ENCODE peak calls at places on chromosomes 6 and 20, in five cellular contexts. One of them, this sample, is unnamed.
A peak's percentile ranks its signal among the peaks of the same experiment; 100 is the strongest.

GRCh38 chr20:51833326-51833725 is 31.0 kb upstream of the SALL4 start:
- DNase-seq in fibroblast of lung: no peak
- DNase-seq in colonic mucosa: no peak
- DNase-seq in CD8-positive, alpha-beta T cell: no peak
- DNase-seq in B cell: no peak
- DNase-seq in this sample: no peak

GRCh38 chr6:107069631-107070548 is 41.9 kb downstream of the MTRES1 start:
- DNase-seq in CD8-positive, alpha-beta T cell: no peak
- DNase-seq in colonic mucosa: no peak
- DNase-seq in B cell: no peak
- DNase-seq in fibroblast of lung: no peak
- DNase-seq in this sample: no peak

GRCh38 chr6:93083337-93083736 is 336.0 kb downstream of the EPHA7 start:
- DNase-seq in fibroblast of lung: no peak
- DNase-seq in B cell: no peak
- DNase-seq in colonic mucosa: no peak
- DNase-seq in CD8-positive, alpha-beta T cell: no peak
- DNase-seq in this sample: no peak

GRCh38 chr6:1554881-1555569 is 54.7 kb upstream of the FOXC1 start:
- DNase-seq in colonic mucosa: peak; percentile 76
- DNase-seq in fibroblast of lung: peak; percentile 62
- DNase-seq in B cell: peak; percentile 81
- DNase-seq in CD8-positive, alpha-beta T cell: peak; percentile 72
- DNase-seq in this sample: peak; percentile 51

GRCh38 chr6:169778646-169779045 is 27.2 kb downstream of the ERMARD start:
- DNase-seq in colonic mucosa: peak; percentile 7
- DNase-seq in B cell: no peak
- DNase-seq in fibroblast of lung: no peak
- DNase-seq in CD8-positive, alpha-beta T cell: no peak
- DNase-seq in this sample: no peak

GRCh38 chr6:14857501-14857900 is 388.4 kb upstream of the JARID2 start:
- DNase-seq in colonic mucosa: no peak
- DNase-seq in B cell: peak; percentile 81
- DNase-seq in CD8-positive, alpha-beta T cell: peak; percentile 70
- DNase-seq in fibroblast of lung: no peak
- DNase-seq in this sample: peak; percentile 89

GRCh38 chr6:130099119-130099518 is 80.7 kb downstream of the L3MBTL3 start:
- DNase-seq in colonic mucosa: no peak
- DNase-seq in B cell: no peak
- DNase-seq in fibroblast of lung: no peak
- DNase-seq in CD8-positive, alpha-beta T cell: no peak
- DNase-seq in this sample: no peak

GRCh38 chr6:133184798-133185380 is 56.3 kb upstream of the EYA4 start:
- DNase-seq in colonic mucosa: no peak
- DNase-seq in CD8-positive, alpha-beta T cell: no peak
- DNase-seq in fibroblast of lung: peak; percentile 77
- DNase-seq in B cell: no peak
- DNase-seq in this sample: no peak

GRCh38 chr6:219641-220198 is 72.6 kb upstream of the DUSP22 start:
- DNase-seq in CD8-positive, alpha-beta T cell: no peak
- DNase-seq in colonic mucosa: no peak
- DNase-seq in B cell: no peak
- DNase-seq in fibroblast of lung: peak; percentile 62
- DNase-seq in this sample: peak; percentile 93

GRCh38 chr6:16947461-16948159 is 154.2 kb upstream of the STMND1 start:
- DNase-seq in fibroblast of lung: peak; percentile 100
- DNase-seq in colonic mucosa: peak; percentile 33
- DNase-seq in B cell: no peak
- DNase-seq in CD8-positive, alpha-beta T cell: no peak
- DNase-seq in this sample: no peak

GRCh38 chr6:21438237-21438985 is 155.1 kb upstream of the SOX4 start:
- DNase-seq in B cell: peak; percentile 18
- DNase-seq in CD8-positive, alpha-beta T cell: no peak
- DNase-seq in colonic mucosa: no peak
- DNase-seq in fibroblast of lung: no peak
- DNase-seq in this sample: no peak

GRCh38 chr6:170260686-170261085 is 30.2 kb downstream of the DLL1 start:
- DNase-seq in CD8-positive, alpha-beta T cell: no peak
- DNase-seq in B cell: no peak
- DNase-seq in colonic mucosa: no peak
- DNase-seq in fibroblast of lung: no peak
- DNase-seq in this sample: no peak

GRCh38 chr20:14197097-14197496 is 140.3 kb downstream of the FLRT3 start:
- DNase-seq in B cell: no peak
- DNase-seq in fibroblast of lung: no peak
- DNase-seq in colonic mucosa: no peak
- DNase-seq in CD8-positive, alpha-beta T cell: no peak
- DNase-seq in this sample: no peak

GRCh38 chr6:43014434-43014909 is 423 bp downstream of the KLHDC3 start:
- DNase-seq in CD8-positive, alpha-beta T cell: no peak
- DNase-seq in fibroblast of lung: peak; percentile 44
- DNase-seq in colonic mucosa: no peak
- DNase-seq in B cell: no peak
- DNase-seq in this sample: no peak

GRCh38 chr6:122422614-122423267 is 23.3 kb downstream of the HSF2 start:
- DNase-seq in CD8-positive, alpha-beta T cell: no peak
- DNase-seq in fibroblast of lung: no peak
- DNase-seq in B cell: no peak
- DNase-seq in colonic mucosa: no peak
- DNase-seq in this sample: no peak

GRCh38 chr6:4518506-4518905 is 257.7 kb upstream of the CDYL start:
- DNase-seq in B cell: no peak
- DNase-seq in colonic mucosa: no peak
- DNase-seq in CD8-positive, alpha-beta T cell: no peak
- DNase-seq in fibroblast of lung: peak; percentile 44
- DNase-seq in this sample: no peak

GRCh38 chr20:32524871-32525501 is 60.1 kb downstream of the NOL4L start:
- DNase-seq in B cell: no peak
- DNase-seq in fibroblast of lung: no peak
- DNase-seq in CD8-positive, alpha-beta T cell: no peak
- DNase-seq in colonic mucosa: no peak
- DNase-seq in this sample: peak; percentile 41

GRCh38 chr6:43271944-43272343 is 26.1 kb upstream of the SLC22A7 start:
- DNase-seq in B cell: no peak
- DNase-seq in colonic mucosa: no peak
- DNase-seq in fibroblast of lung: no peak
- DNase-seq in CD8-positive, alpha-beta T cell: no peak
- DNase-seq in this sample: no peak

GRCh38 chr20:54980321-54980960 is 505.0 kb downstream of the DOK5 start:
- DNase-seq in colonic mucosa: no peak
- DNase-seq in fibroblast of lung: no peak
- DNase-seq in CD8-positive, alpha-beta T cell: no peak
- DNase-seq in B cell: no peak
- DNase-seq in this sample: no peak

GRCh38 chr20:63204362-63204761 is 11.6 kb downstream of the YTHDF1 start:
- DNase-seq in colonic mucosa: no peak
- DNase-seq in B cell: no peak
- DNase-seq in CD8-positive, alpha-beta T cell: no peak
- DNase-seq in fibroblast of lung: no peak
- DNase-seq in this sample: no peak

GRCh38 chr6:315921-316752 is 23.9 kb downstream of the DUSP22 start:
- DNase-seq in B cell: no peak
- DNase-seq in fibroblast of lung: no peak
- DNase-seq in CD8-positive, alpha-beta T cell: no peak
- DNase-seq in colonic mucosa: no peak
- DNase-seq in this sample: peak; percentile 32

GRCh38 chr6:6556162-6556737 is 32.3 kb upstream of the LY86 start:
- DNase-seq in B cell: no peak
- DNase-seq in CD8-positive, alpha-beta T cell: no peak
- DNase-seq in fibroblast of lung: peak; percentile 26
- DNase-seq in colonic mucosa: no peak
- DNase-seq in this sample: no peak

GRCh38 chr6:36769676-36770499 is 69.4 kb downstream of the CPNE5 start:
- DNase-seq in fibroblast of lung: peak; percentile 44
- DNase-seq in B cell: no peak
- DNase-seq in colonic mucosa: no peak
- DNase-seq in CD8-positive, alpha-beta T cell: no peak
- DNase-seq in this sample: no peak

GRCh38 chr20:63897978-63898561 is 3.1 kb downstream of the DNAJC5 start:
- DNase-seq in B cell: no peak
- DNase-seq in fibroblast of lung: no peak
- DNase-seq in colonic mucosa: no peak
- DNase-seq in CD8-positive, alpha-beta T cell: no peak
- DNase-seq in this sample: no peak

GRCh38 chr6:14316911-14317535 is 199.5 kb downstream of the CD83 start:
- DNase-seq in colonic mucosa: peak; percentile 22
- DNase-seq in fibroblast of lung: peak; percentile 10
- DNase-seq in CD8-positive, alpha-beta T cell: no peak
- DNase-seq in B cell: peak; percentile 23
- DNase-seq in this sample: no peak

GRCh38 chr20:35515949-35516645 is 13.4 kb downstream of the C20orf173 start:
- DNase-seq in B cell: no peak
- DNase-seq in colonic mucosa: no peak
- DNase-seq in fibroblast of lung: peak; percentile 72
- DNase-seq in CD8-positive, alpha-beta T cell: no peak
- DNase-seq in this sample: no peak

GRCh38 chr20:35020108-35021031 is 64.7 kb downstream of the MYH7B start:
- DNase-seq in fibroblast of lung: no peak
- DNase-seq in CD8-positive, alpha-beta T cell: no peak
- DNase-seq in colonic mucosa: no peak
- DNase-seq in B cell: no peak
- DNase-seq in this sample: no peak

GRCh38 chr6:79676785-79677736 is 45.9 kb downstream of the SH3BGRL2 start:
- DNase-seq in B cell: no peak
- DNase-seq in colonic mucosa: no peak
- DNase-seq in CD8-positive, alpha-beta T cell: no peak
- DNase-seq in fibroblast of lung: no peak
- DNase-seq in this sample: no peak

GRCh38 chr6:25156123-25156522 is 123.1 kb upstream of the CARMIL1 start:
- DNase-seq in CD8-positive, alpha-beta T cell: no peak
- DNase-seq in colonic mucosa: no peak
- DNase-seq in B cell: no peak
- DNase-seq in fibroblast of lung: no peak
- DNase-seq in this sample: no peak

GRCh38 chr6:111813247-111814162 is 59.7 kb downstream of the FYN start:
- DNase-seq in fibroblast of lung: no peak
- DNase-seq in CD8-positive, alpha-beta T cell: no peak
- DNase-seq in B cell: no peak
- DNase-seq in colonic mucosa: no peak
- DNase-seq in this sample: no peak

GRCh38 chr6:5175635-5176034 is 85.1 kb downstream of the LYRM4 start:
- DNase-seq in colonic mucosa: no peak
- DNase-seq in fibroblast of lung: no peak
- DNase-seq in CD8-positive, alpha-beta T cell: peak; percentile 2
- DNase-seq in B cell: no peak
- DNase-seq in this sample: no peak

DNA sequence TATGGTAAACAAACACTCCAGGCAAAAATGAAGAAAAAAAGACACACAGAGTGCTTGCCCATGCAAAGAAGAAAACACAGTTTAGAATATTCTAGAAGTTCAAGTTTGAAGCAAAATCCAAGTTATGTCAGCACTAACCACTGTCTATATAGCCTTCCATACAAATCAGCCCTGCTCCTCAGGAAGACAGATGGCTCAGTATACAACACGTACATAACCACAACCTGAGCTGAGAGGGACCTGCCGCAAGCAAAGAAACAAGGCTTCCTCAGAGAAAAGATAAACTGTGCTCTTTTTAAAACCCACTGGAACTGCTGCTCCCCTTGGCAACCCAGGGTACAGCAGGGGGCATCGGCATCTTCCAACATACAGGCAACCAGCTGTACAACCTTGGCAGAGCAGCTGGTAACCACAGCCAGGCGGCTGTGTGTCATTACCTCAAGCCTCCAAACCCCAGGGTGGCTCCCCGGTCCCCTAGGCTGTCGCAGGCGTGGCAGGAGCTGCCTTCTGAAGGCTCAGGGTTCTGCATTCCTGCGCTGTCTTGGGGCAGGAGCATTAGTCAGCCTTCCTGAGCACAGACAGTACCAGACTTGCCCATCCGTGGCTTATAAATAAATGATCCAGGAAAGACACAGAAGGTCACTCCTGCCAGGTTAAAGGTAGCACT is 249.5 kb downstream of the ADGRG6 start:
- DNase-seq in B cell: no peak
- DNase-seq in fibroblast of lung: no peak
- DNase-seq in CD8-positive, alpha-beta T cell: peak; percentile 6
- DNase-seq in colonic mucosa: no peak
- DNase-seq in this sample: no peak
- TF ChIP-seq CTCF in B cell: no peak
- TF ChIP-seq CTCF in fibroblast of lung: no peak
- TF ChIP-seq CTCF in CD8-positive, alpha-beta T cell: no peak
- TF ChIP-seq CTCF in colonic mucosa: no peak
- TF ChIP-seq CTCF in this sample: no peak

GRCh38 chr20:11379257-11380011 is 538.3 kb upstream of the BTBD3 start:
- DNase-seq in colonic mucosa: no peak
- DNase-seq in CD8-positive, alpha-beta T cell: no peak
- DNase-seq in fibroblast of lung: no peak
- DNase-seq in B cell: no peak
- DNase-seq in this sample: no peak
- TF ChIP-seq CTCF in colonic mucosa: no peak
- TF ChIP-seq CTCF in CD8-positive, alpha-beta T cell: no peak
- TF ChIP-seq CTCF in fibroblast of lung: no peak
- TF ChIP-seq CTCF in B cell: no peak
- TF ChIP-seq CTCF in this sample: no peak

GRCh38 chr20:57023007-57023406 is 243.4 kb downstream of the BMP7 start:
- DNase-seq in B cell: no peak
- DNase-seq in CD8-positive, alpha-beta T cell: no peak
- DNase-seq in colonic mucosa: no peak
- DNase-seq in fibroblast of lung: no peak
- DNase-seq in this sample: no peak

GRCh38 chr20:57020364-57020763 is 246.1 kb downstream of the BMP7 start:
- DNase-seq in CD8-positive, alpha-beta T cell: no peak
- DNase-seq in fibroblast of lung: no peak
- DNase-seq in colonic mucosa: no peak
- DNase-seq in B cell: no peak
- DNase-seq in this sample: no peak

GRCh38 chr20:57023997-57024396 is 242.4 kb downstream of the BMP7 start:
- DNase-seq in B cell: no peak
- DNase-seq in colonic mucosa: no peak
- DNase-seq in fibroblast of lung: no peak
- DNase-seq in CD8-positive, alpha-beta T cell: no peak
- DNase-seq in this sample: peak; percentile 20

GRCh38 chr20:57024849-57025248 is 241.6 kb downstream of the BMP7 start:
- DNase-seq in colonic mucosa: no peak
- DNase-seq in B cell: no peak
- DNase-seq in fibroblast of lung: no peak
- DNase-seq in CD8-positive, alpha-beta T cell: no peak
- DNase-seq in this sample: no peak

DNA sequence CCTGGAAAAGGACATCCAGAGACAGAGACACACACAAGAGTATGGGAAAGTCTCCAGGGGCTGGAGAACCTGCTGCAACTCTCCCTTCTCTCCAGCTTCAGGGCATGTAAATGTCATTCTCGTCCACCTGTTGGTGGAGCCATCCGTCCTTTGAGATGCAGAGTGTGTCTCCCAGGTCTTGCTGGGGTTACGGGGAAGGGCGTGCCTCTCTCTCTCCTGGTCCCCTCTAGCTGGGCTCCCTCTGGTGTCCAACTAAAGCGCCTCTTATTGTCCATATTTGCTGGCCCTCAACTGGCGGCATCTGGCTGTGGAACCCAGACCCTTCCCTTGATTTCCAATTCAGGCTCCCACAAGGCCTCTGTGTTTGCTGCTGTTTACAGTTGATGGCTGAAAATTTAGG is 244.1 kb downstream of the BMP7 start:
- DNase-seq in colonic mucosa: no peak
- DNase-seq in CD8-positive, alpha-beta T cell: no peak
- DNase-seq in B cell: no peak
- DNase-seq in fibroblast of lung: no peak
- DNase-seq in this sample: no peak
- TF ChIP-seq CTCF in colonic mucosa: no peak
- TF ChIP-seq CTCF in CD8-positive, alpha-beta T cell: no peak
- TF ChIP-seq CTCF in B cell: no peak
- TF ChIP-seq CTCF in fibroblast of lung: no peak
- TF ChIP-seq CTCF in this sample: no peak

GRCh38 chr6:33779305-33779704 is 9.6 kb downstream of the LEMD2 start:
- DNase-seq in B cell: no peak
- DNase-seq in colonic mucosa: no peak
- DNase-seq in CD8-positive, alpha-beta T cell: no peak
- DNase-seq in fibroblast of lung: no peak
- DNase-seq in this sample: no peak
- TF ChIP-seq CTCF in B cell: no peak
- TF ChIP-seq CTCF in colonic mucosa: no peak
- TF ChIP-seq CTCF in CD8-positive, alpha-beta T cell: no peak
- TF ChIP-seq CTCF in fibroblast of lung: no peak
- TF ChIP-seq CTCF in this sample: no peak

This sample was measured in CD14-positive monocyte.